ENCODE peak calls at places on chromosome 22, in six cellular contexts. One of them, this sample, is unnamed.

GRCh38 chr22:39012525-39013516 is 1.2 kb upstream of the APOBEC3C start:
- DNase-seq in gastrocnemius medialis: no peak
- DNase-seq in A673: no peak
- DNase-seq in natural killer cell: no peak
- DNase-seq in pancreas: no peak
- DNase-seq in astrocyte: no peak
- DNase-seq in this sample: no peak

GRCh38 chr22:25567305-25567704 is 2.8 kb downstream of the GRK3 start:
- DNase-seq in natural killer cell: no peak
- DNase-seq in gastrocnemius medialis: no peak
- DNase-seq in astrocyte: no peak
- DNase-seq in pancreas: no peak
- DNase-seq in A673: no peak
- DNase-seq in this sample: no peak

GRCh38 chr22:27267145-27267544 is 534.4 kb downstream of the MN1 start:
- DNase-seq in gastrocnemius medialis: no peak
- DNase-seq in natural killer cell: no peak
- DNase-seq in A673: no peak
- DNase-seq in astrocyte: peak; percentile 83
- DNase-seq in pancreas: no peak
- DNase-seq in this sample: no peak

GRCh38 chr22:27842236-27842993 is 40.9 kb upstream of the MN1 start:
- DNase-seq in gastrocnemius medialis: no peak
- DNase-seq in pancreas: no peak
- DNase-seq in astrocyte: no peak
- DNase-seq in natural killer cell: no peak
- DNase-seq in A673: no peak
- DNase-seq in this sample: no peak

GRCh38 chr22:50305658-50306566 is 1.5 kb downstream of the PLXNB2 start:
- DNase-seq in natural killer cell: no peak
- DNase-seq in gastrocnemius medialis: peak; percentile 64
- DNase-seq in A673: peak; percentile 89
- DNase-seq in astrocyte: peak; percentile 91
- DNase-seq in pancreas: peak; percentile 75
- DNase-seq in this sample: peak; percentile 84

GRCh38 chr22:49507607-49508292 is 319.9 kb downstream of the BRD1 start:
- DNase-seq in natural killer cell: no peak
- DNase-seq in A673: no peak
- DNase-seq in astrocyte: no peak
- DNase-seq in gastrocnemius medialis: no peak
- DNase-seq in pancreas: no peak
- DNase-seq in this sample: no peak

GRCh38 chr22:50432131-50432870 is 42.5 kb downstream of the SBF1 start:
- DNase-seq in pancreas: no peak
- DNase-seq in gastrocnemius medialis: no peak
- DNase-seq in A673: no peak
- DNase-seq in astrocyte: no peak
- DNase-seq in natural killer cell: no peak
- DNase-seq in this sample: no peak

GRCh38 chr22:18156878-18157713 is 7.1 kb downstream of the USP18 start:
- DNase-seq in gastrocnemius medialis: peak; percentile 53
- DNase-seq in natural killer cell: no peak
- DNase-seq in A673: peak; percentile 83
- DNase-seq in astrocyte: peak; percentile 100
- DNase-seq in pancreas: peak; percentile 43
- DNase-seq in this sample: peak; percentile 46

GRCh38 chr22:50118557-50119168 is 28.9 kb downstream of the MOV10L1 start:
- DNase-seq in natural killer cell: no peak
- DNase-seq in pancreas: no peak
- DNase-seq in gastrocnemius medialis: no peak
- DNase-seq in A673: peak; percentile 13
- DNase-seq in astrocyte: peak; percentile 99
- DNase-seq in this sample: peak; percentile 38

GRCh38 chr22:22342697-22343602 is 98.4 kb downstream of the VPREB1 start:
- DNase-seq in pancreas: peak; percentile 80
- DNase-seq in A673: peak; percentile 45
- DNase-seq in gastrocnemius medialis: no peak
- DNase-seq in astrocyte: no peak
- DNase-seq in natural killer cell: peak; percentile 56
- DNase-seq in this sample: no peak

GRCh38 chr22:43848366-43849171 is 13.7 kb downstream of the SULT4A1 start:
- DNase-seq in gastrocnemius medialis: peak; percentile 9
- DNase-seq in pancreas: no peak
- DNase-seq in astrocyte: peak; percentile 10
- DNase-seq in A673: no peak
- DNase-seq in natural killer cell: no peak
- DNase-seq in this sample: no peak

GRCh38 chr22:49768077-49768476 is 59.6 kb downstream of the BRD1 start:
- DNase-seq in pancreas: peak; percentile 9
- DNase-seq in astrocyte: no peak
- DNase-seq in A673: no peak
- DNase-seq in gastrocnemius medialis: peak; percentile 12
- DNase-seq in natural killer cell: no peak
- DNase-seq in this sample: no peak

GRCh38 chr22:36055376-36056310 is 27.0 kb upstream of the RBFOX2 start:
- DNase-seq in astrocyte: no peak
- DNase-seq in A673: no peak
- DNase-seq in gastrocnemius medialis: peak; percentile 16
- DNase-seq in natural killer cell: no peak
- DNase-seq in pancreas: no peak
- DNase-seq in this sample: no peak

GRCh38 chr22:20463324-20464095 is 25.9 kb upstream of the SCARF2 start:
- DNase-seq in astrocyte: no peak
- DNase-seq in gastrocnemius medialis: peak; percentile 60
- DNase-seq in natural killer cell: no peak
- DNase-seq in pancreas: no peak
- DNase-seq in A673: no peak
- DNase-seq in this sample: no peak

GRCh38 chr22:27344546-27344945 is 457.0 kb downstream of the MN1 start:
- DNase-seq in pancreas: no peak
- DNase-seq in natural killer cell: no peak
- DNase-seq in gastrocnemius medialis: no peak
- DNase-seq in A673: no peak
- DNase-seq in astrocyte: no peak
- DNase-seq in this sample: no peak

GRCh38 chr22:21624120-21624879 is 5.5 kb downstream of the YDJC start:
- DNase-seq in gastrocnemius medialis: peak; percentile 53
- DNase-seq in natural killer cell: no peak
- DNase-seq in A673: peak; percentile 62
- DNase-seq in pancreas: no peak
- DNase-seq in astrocyte: no peak
- DNase-seq in this sample: no peak

GRCh38 chr22:49433044-49433443 is 394.6 kb downstream of the BRD1 start:
- DNase-seq in gastrocnemius medialis: no peak
- DNase-seq in astrocyte: no peak
- DNase-seq in A673: no peak
- DNase-seq in pancreas: no peak
- DNase-seq in natural killer cell: no peak
- DNase-seq in this sample: no peak

GRCh38 chr22:46250783-46251125 is 661 bp upstream of the CDPF1 start:
- DNase-seq in natural killer cell: no peak
- DNase-seq in A673: no peak
- DNase-seq in astrocyte: no peak
- DNase-seq in gastrocnemius medialis: no peak
- DNase-seq in pancreas: no peak
- DNase-seq in this sample: no peak

GRCh38 chr22:49702068-49702397 is 125.6 kb downstream of the BRD1 start:
- DNase-seq in natural killer cell: no peak
- DNase-seq in gastrocnemius medialis: no peak
- DNase-seq in pancreas: no peak
- DNase-seq in A673: no peak
- DNase-seq in astrocyte: no peak
- DNase-seq in this sample: no peak

GRCh38 chr22:17114173-17114957 is 6.8 kb downstream of the TMEM121B start:
- DNase-seq in natural killer cell: no peak
- DNase-seq in astrocyte: no peak
- DNase-seq in A673: no peak
- DNase-seq in pancreas: no peak
- DNase-seq in gastrocnemius medialis: no peak
- DNase-seq in this sample: no peak

GRCh38 chr22:46421272-46421671 is 85.8 kb downstream of the TRMU start:
- DNase-seq in gastrocnemius medialis: no peak
- DNase-seq in A673: no peak
- DNase-seq in astrocyte: no peak
- DNase-seq in pancreas: no peak
- DNase-seq in natural killer cell: no peak
- DNase-seq in this sample: no peak

GRCh38 chr22:19176732-19177131 is 1.8 kb downstream of the SLC25A1 start:
- DNase-seq in natural killer cell: no peak
- DNase-seq in astrocyte: no peak
- DNase-seq in A673: no peak
- DNase-seq in pancreas: no peak
- DNase-seq in gastrocnemius medialis: no peak
- DNase-seq in this sample: no peak

GRCh38 chr22:42365942-42366660 is 66.1 kb downstream of the NFAM1 start:
- DNase-seq in pancreas: no peak
- DNase-seq in astrocyte: no peak
- DNase-seq in gastrocnemius medialis: no peak
- DNase-seq in A673: no peak
- DNase-seq in natural killer cell: no peak
- DNase-seq in this sample: no peak

DNA sequence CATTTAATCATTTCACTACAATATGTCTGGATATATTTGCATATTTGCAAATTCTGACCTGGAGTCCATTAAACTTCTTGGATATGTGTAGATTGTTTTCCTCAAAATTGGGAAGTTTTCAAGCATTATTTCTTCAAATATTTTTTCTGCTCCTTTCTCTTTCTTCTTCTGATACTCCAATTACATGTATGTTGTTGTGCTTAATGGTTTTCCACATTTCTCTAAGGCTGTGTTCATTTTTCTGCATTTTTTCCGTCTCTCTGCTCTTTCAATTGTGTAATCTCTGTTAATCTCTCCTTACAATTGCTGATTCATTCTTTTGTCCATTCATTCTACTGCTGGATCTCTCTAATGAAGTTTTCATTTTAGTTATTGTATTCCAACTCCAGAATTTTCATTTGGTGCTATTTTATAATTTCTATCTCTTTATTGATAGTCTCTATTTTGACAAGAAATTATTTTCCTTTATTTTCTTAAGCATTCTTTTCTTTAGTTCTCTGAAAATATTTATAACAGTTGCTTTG is 30.3 kb upstream of the EMID1 start:
- DNase-seq in natural killer cell: no peak
- DNase-seq in A673: no peak
- DNase-seq in astrocyte: no peak
- DNase-seq in pancreas: no peak
- DNase-seq in gastrocnemius medialis: no peak
- DNase-seq in this sample: no peak
- TF ChIP-seq CTCF in natural killer cell: no peak
- TF ChIP-seq CTCF in A673: no peak
- TF ChIP-seq CTCF in astrocyte: no peak
- TF ChIP-seq CTCF in pancreas: no peak
- TF ChIP-seq CTCF in gastrocnemius medialis: no peak
- TF ChIP-seq CTCF in this sample: no peak

GRCh38 chr22:44889233-44889878 is 120.4 kb downstream of the PHF21B start:
- DNase-seq in A673: peak; percentile 38
- DNase-seq in gastrocnemius medialis: no peak
- DNase-seq in pancreas: no peak
- DNase-seq in astrocyte: no peak
- DNase-seq in natural killer cell: no peak
- DNase-seq in this sample: no peak
- TF ChIP-seq CTCF in A673: no peak
- TF ChIP-seq CTCF in gastrocnemius medialis: no peak
- TF ChIP-seq CTCF in pancreas: no peak
- TF ChIP-seq CTCF in astrocyte: no peak
- TF ChIP-seq CTCF in natural killer cell: no peak
- TF ChIP-seq CTCF in this sample: no peak

GRCh38 chr22:31253949-31254348 is 38.3 kb downstream of the PIK3IP1 start:
- DNase-seq in astrocyte: no peak
- DNase-seq in pancreas: peak; percentile 85
- DNase-seq in natural killer cell: no peak
- DNase-seq in gastrocnemius medialis: peak; percentile 31
- DNase-seq in A673: no peak
- DNase-seq in this sample: no peak
- TF ChIP-seq CTCF in astrocyte: no peak
- TF ChIP-seq CTCF in pancreas: no peak
- TF ChIP-seq CTCF in natural killer cell: no peak
- TF ChIP-seq CTCF in gastrocnemius medialis: no peak
- TF ChIP-seq CTCF in A673: no peak
- TF ChIP-seq CTCF in this sample: no peak

DNA sequence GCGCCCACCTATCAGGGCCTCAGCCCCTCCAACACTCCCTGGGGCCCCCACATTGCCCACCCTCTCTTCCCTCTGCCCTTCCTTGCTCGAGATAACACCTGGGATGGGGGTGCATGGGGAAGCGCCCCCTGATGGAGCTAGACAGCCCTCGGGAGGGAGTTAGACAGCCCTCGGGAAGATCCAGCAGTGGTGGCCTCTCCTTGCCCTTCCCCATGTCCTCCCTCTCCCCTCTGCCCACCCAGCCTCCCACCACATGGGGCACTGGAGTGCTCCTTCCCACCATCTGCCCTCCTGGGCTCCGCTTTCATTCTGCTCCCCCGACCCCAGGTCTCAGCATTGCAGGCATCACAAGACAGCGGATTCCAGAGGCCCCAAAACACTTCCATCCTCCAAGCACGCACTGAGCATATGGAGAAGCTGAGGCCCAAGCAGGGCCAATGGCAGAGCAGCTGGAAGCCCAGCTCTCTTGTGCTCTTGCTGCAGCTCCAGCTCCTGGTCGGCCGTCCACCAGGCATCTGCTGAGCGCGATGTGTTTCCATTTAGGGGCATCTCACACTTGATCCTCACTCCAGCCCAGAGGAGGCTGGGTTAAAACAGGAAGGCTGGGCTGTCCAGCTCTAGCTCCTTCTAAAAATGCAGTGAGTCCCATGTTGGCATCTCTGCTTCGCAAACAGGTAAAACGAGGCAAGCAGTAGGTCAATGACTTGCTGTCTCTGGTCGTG is 65.6 kb downstream of the IGLL1 start:
- DNase-seq in pancreas: no peak
- DNase-seq in gastrocnemius medialis: no peak
- DNase-seq in astrocyte: no peak
- DNase-seq in A673: no peak
- DNase-seq in natural killer cell: no peak
- DNase-seq in this sample: no peak
- TF ChIP-seq CTCF in pancreas: no peak
- TF ChIP-seq CTCF in gastrocnemius medialis: no peak
- TF ChIP-seq CTCF in astrocyte: no peak
- TF ChIP-seq CTCF in A673: peak; percentile 12
- TF ChIP-seq CTCF in natural killer cell: no peak
- TF ChIP-seq CTCF in this sample: no peak

GRCh38 chr22:48322907-48323306 is 1504.8 kb downstream of the BRD1 start:
- DNase-seq in natural killer cell: no peak
- DNase-seq in A673: no peak
- DNase-seq in pancreas: no peak
- DNase-seq in gastrocnemius medialis: no peak
- DNase-seq in astrocyte: no peak
- DNase-seq in this sample: no peak
- TF ChIP-seq CTCF in natural killer cell: no peak
- TF ChIP-seq CTCF in A673: no peak
- TF ChIP-seq CTCF in pancreas: no peak
- TF ChIP-seq CTCF in gastrocnemius medialis: no peak
- TF ChIP-seq CTCF in astrocyte: no peak
- TF ChIP-seq CTCF in this sample: no peak

This sample was measured in omental fat pad.